ENCODE peak calls at places on chromosomes 4 and X, in eight cellular contexts. D is mucosa of descending colon, B is kidney, N is heart right ventricle, Y is upper lobe of right lung, P is fibroblast of lung, M is A549, W is Peyer's patch. G is an unnamed sample.

GRCh38 chrX:84182521-84182920 is 5.5 kb downstream of the RPS6KA6 start:
- DNase-seq in N (no peak), W (no peak), P (no peak), M (no peak), Y (no peak), B (no peak), D (no peak), G (no peak)

GRCh38 chr4:17786567-17786966 is 5.1 kb upstream of the FAM184B start:
- DNase-seq in B (no peak), W (no peak), M (no peak), Y (no peak), D (no peak), P (no peak), N (no peak), G (no peak)

GRCh38 chr4:156971168-156971601 is 414 bp downstream of the PDGFC start:
- DNase-seq in Y (peak; percentile 74), N (peak; percentile 23), W (peak; percentile 51), M (no peak), D (peak; percentile 52), B (peak; percentile 73), P (no peak), G (no peak)

GRCh38 chr4:15395342-15395741 is 32.5 kb upstream of the C1QTNF7 start:
- DNase-seq in M (no peak), Y (no peak), P (no peak), D (no peak), B (no peak), W (no peak), N (no peak), G (no peak)

GRCh38 chr4:86876894-86877685 is 15.1 kb downstream of the C4orf36 start:
- DNase-seq in W (no peak), B (no peak), N (no peak), M (no peak), Y (no peak), P (no peak), D (no peak), G (no peak)

GRCh38 chrX:71227370-71228062 is 4.5 kb downstream of the GJB1 start:
- DNase-seq in Y (no peak), M (no peak), D (no peak), W (no peak), P (no peak), B (no peak), N (no peak), G (no peak)

GRCh38 chrX:105314468-105314867 is 94.0 kb upstream of the TEX13A start:
- DNase-seq in M (no peak), P (peak; percentile 66), D (no peak), Y (no peak), N (no peak), B (no peak), W (no peak), G (no peak)

GRCh38 chrX:132591719-132592275 is 103.0 kb upstream of the MBNL3 start:
- DNase-seq in N (no peak), B (no peak), D (no peak), Y (no peak), W (no peak), P (no peak), M (no peak), G (no peak)

GRCh38 chr4:3361896-3362295 is 69.1 kb downstream of the RGS12 start:
- DNase-seq in Y (no peak), M (no peak), D (no peak), B (no peak), P (no peak), N (no peak), W (no peak), G (no peak)

GRCh38 chr4:162461952-162462351 is 298.2 kb upstream of the FSTL5 start:
- DNase-seq in D (no peak), M (no peak), B (no peak), Y (no peak), P (no peak), W (no peak), N (no peak), G (no peak)

GRCh38 chr4:143389543-143390195 is 53.0 kb downstream of the GAB1 start:
- DNase-seq in M (no peak), B (no peak), D (no peak), P (peak; percentile 55), W (no peak), Y (no peak), N (no peak), G (no peak)
- H3K4me1 ChIP-seq in M (peaks cover 22% of the 10 kb centered on the region), B (peaks cover 41% of the 10 kb centered on the region), D (peaks cover 12% of the 10 kb centered on the region), P (peaks cover 33% of the 10 kb centered on the region), W (no peaks in the 10 kb centered on the region), Y (peaks cover 65% of the 10 kb centered on the region), N (peaks cover 67% of the 10 kb centered on the region), G (no peaks in the 10 kb centered on the region)

DNA sequence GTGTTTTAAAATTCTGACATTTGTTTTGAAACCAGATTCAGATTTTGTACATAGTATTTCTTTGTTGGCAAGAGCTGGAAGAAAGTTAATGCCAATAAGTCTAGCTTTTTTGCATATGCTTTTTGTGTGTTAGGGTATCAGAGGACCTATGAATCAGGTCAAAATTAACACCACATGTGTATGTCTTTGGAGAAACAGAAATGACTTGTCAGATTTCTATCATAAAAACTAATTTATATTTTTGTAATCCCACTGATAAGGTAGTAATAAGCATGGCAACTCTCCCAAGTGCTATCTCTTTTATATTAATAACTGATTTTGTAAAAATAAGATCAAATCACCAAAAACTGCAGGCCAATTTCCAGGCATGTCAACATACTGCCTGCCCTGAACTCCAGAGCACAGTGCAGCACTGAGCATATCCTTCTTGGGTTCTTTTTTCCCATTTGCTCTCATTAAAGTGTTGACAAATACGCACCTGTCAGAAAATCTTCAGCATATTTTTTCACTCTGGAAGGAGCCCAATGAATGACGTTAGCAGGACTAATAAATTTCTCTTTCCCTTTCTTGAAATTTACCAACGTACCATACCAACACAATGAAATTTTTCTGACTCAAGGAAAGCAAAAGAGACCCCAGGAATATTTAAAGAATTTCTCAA is 65.5 kb downstream of the SH3RF1 start:
- DNase-seq in M (no peak), D (no peak), P (peak; percentile 45), W (no peak), Y (no peak), B (no peak), N (no peak), G (no peak)
- H3K4me1 ChIP-seq in M (peaks cover 76% of the 10 kb centered on the region), D (peaks cover 17% of the 10 kb centered on the region), P (peaks cover 10% of the 10 kb centered on the region), W (no peaks in the 10 kb centered on the region), Y (peaks cover 29% of the 10 kb centered on the region), B (peaks cover 18% of the 10 kb centered on the region), N (peaks cover 14% of the 10 kb centered on the region), G (no peaks in the 10 kb centered on the region)

DNA sequence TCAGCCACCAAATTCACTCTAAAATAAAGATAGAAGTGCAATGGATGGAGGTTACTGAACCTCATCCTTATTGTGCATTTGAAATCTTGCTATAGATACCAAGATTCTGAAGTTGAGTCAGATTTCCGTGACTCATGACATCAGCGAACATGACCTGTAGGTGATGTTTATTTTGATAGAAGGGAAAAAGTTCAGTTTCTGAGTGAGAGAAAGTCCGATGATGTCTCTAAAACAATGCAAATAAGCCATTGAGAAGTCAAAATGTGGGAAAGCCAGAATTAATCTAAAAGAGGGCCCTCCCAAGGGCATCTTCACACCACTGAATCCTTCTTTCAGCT is 20.0 kb downstream of the PHOX2B start:
- DNase-seq in D (no peak), W (no peak), B (no peak), Y (no peak), P (peak; percentile 81), M (no peak), N (no peak), G (no peak)
- H3K4me1 ChIP-seq in D (no peaks in the 10 kb centered on the region), W (no peaks in the 10 kb centered on the region), B (no peaks in the 10 kb centered on the region), Y (no peaks in the 10 kb centered on the region), P (no peaks in the 10 kb centered on the region), M (no peaks in the 10 kb centered on the region), N (no peaks in the 10 kb centered on the region), G (no peaks in the 10 kb centered on the region)

DNA sequence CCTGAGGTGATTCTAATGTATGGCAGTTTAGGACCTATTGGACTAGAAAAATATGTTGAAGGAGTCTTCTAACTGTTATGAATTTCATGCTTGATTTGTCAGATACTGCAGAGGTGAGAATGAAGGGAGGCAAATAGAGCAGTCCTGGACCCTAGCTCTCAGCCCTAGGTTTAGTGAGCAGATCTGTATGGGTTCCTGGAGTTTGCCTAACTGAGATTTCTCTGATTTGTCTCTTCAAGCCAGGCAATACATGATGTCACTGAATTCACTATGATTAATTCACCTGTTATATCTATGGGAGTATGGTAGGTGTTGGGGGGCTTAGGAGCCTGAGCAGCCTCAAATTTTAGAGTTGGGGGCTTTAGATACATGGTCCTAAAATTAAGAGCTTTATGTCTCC is 2.6 kb downstream of the MND1 start:
- DNase-seq in Y (no peak), D (no peak), M (no peak), W (no peak), P (no peak), B (no peak), N (no peak), G (no peak)
- H3K4me1 ChIP-seq in Y (peaks cover 9% of the 10 kb centered on the region), D (no peaks in the 10 kb centered on the region), M (peaks cover 12% of the 10 kb centered on the region), W (no peaks in the 10 kb centered on the region), P (no peaks in the 10 kb centered on the region), B (no peaks in the 10 kb centered on the region), N (peaks cover 14% of the 10 kb centered on the region), G (peaks cover 14% of the 10 kb centered on the region)

GRCh38 chr4:108359130-108359709 is 190.5 kb upstream of the LEF1 start:
- DNase-seq in M (no peak), W (no peak), D (no peak), N (no peak), Y (no peak), P (no peak), B (no peak), G (peak; percentile 46)
- H3K4me1 ChIP-seq in M (no peaks in the 10 kb centered on the region), W (no peaks in the 10 kb centered on the region), D (no peaks in the 10 kb centered on the region), N (peaks cover 8% of the 10 kb centered on the region), Y (peaks cover 19% of the 10 kb centered on the region), P (peaks cover 5% of the 10 kb centered on the region), B (no peaks in the 10 kb centered on the region), G (peaks cover 40% of the 10 kb centered on the region)

GRCh38 chr4:102253860-102254259 is 91.4 kb downstream of the SLC39A8 start:
- DNase-seq in D (no peak), W (no peak), P (no peak), Y (no peak), M (no peak), N (no peak), B (no peak), G (no peak)
- H3K4me1 ChIP-seq in D (no peaks in the 10 kb centered on the region), W (no peaks in the 10 kb centered on the region), P (no peaks in the 10 kb centered on the region), Y (no peaks in the 10 kb centered on the region), M (no peaks in the 10 kb centered on the region), N (no peaks in the 10 kb centered on the region), B (no peaks in the 10 kb centered on the region), G (no peaks in the 10 kb centered on the region)

GRCh38 chr4:13906727-13907126 is 279.2 kb upstream of the BOD1L1 start:
- DNase-seq in D (no peak), M (no peak), P (no peak), W (no peak), B (no peak), N (no peak), Y (no peak), G (no peak)
- H3K4me1 ChIP-seq in D (no peaks in the 10 kb centered on the region), M (peaks cover 29% of the 10 kb centered on the region), P (peaks cover 27% of the 10 kb centered on the region), W (no peaks in the 10 kb centered on the region), B (peaks cover 5% of the 10 kb centered on the region), N (no peaks in the 10 kb centered on the region), Y (no peaks in the 10 kb centered on the region), G (no peaks in the 10 kb centered on the region)